ENCODE peak calls at places on chromosomes 2 and 18, in four cellular contexts. X, L, B and T are unnamed samples.

GRCh38 chr2:39838589-39838988 is 59.5 kb upstream of the THUMPD2 start:
- DNase-seq in X (no peak), L (no peak), B (no peak), T (no peak)

GRCh38 chr2:9809448-9810088 is 33.7 kb upstream of the TAF1B start:
- DNase-seq in X (no peak), L (no peak), B (no peak), T (no peak)

GRCh38 chr2:43088148-43089073 is 138.0 kb downstream of the ZFP36L2 start:
- DNase-seq in X (no peak), L (no peak), B (no peak), T (no peak)

GRCh38 chr2:180872256-180872655 is 108.1 kb upstream of the UBE2E3 start:
- DNase-seq in X (no peak), L (no peak), B (no peak), T (no peak)

GRCh38 chr2:207163815-207164747 is 1.7 kb downstream of the KLF7 start:
- DNase-seq in X (peak; percentile 52), L (peak; percentile 86), B (no peak), T (peak; percentile 55)

GRCh38 chr2:8752385-8752784 is 70.5 kb downstream of the ID2 start:
- DNase-seq in X (no peak), L (no peak), B (no peak), T (no peak)

GRCh38 chr2:155364766-155365165 is 666.3 kb downstream of the KCNJ3 start:
- DNase-seq in X (no peak), L (peak; percentile 11), B (no peak), T (no peak)

GRCh38 chr2:189149981-189150380 is 29.6 kb downstream of the COL5A2 start:
- DNase-seq in X (no peak), L (no peak), B (no peak), T (no peak)

GRCh38 chr2:39620067-39620466 is 45.6 kb upstream of the TMEM178A start:
- DNase-seq in X (no peak), L (peak; percentile 79), B (no peak), T (peak; percentile 83)

GRCh38 chr18:23341383-23341782 is 111.7 kb upstream of the RIOK3 start:
- DNase-seq in X (no peak), L (no peak), B (no peak), T (no peak)

GRCh38 chr2:76749858-76750257 is 772.3 kb downstream of the LRRTM4 start:
- DNase-seq in X (no peak), L (no peak), B (no peak), T (no peak)

GRCh38 chr2:929965-930364 is 20.7 kb upstream of the SNTG2 start:
- DNase-seq in X (no peak), L (no peak), B (no peak), T (no peak)

GRCh38 chr2:217922101-217923006 is 80.4 kb downstream of the TNS1 start:
- DNase-seq in X (no peak), L (peak; percentile 82), B (no peak), T (peak; percentile 60)

DNA sequence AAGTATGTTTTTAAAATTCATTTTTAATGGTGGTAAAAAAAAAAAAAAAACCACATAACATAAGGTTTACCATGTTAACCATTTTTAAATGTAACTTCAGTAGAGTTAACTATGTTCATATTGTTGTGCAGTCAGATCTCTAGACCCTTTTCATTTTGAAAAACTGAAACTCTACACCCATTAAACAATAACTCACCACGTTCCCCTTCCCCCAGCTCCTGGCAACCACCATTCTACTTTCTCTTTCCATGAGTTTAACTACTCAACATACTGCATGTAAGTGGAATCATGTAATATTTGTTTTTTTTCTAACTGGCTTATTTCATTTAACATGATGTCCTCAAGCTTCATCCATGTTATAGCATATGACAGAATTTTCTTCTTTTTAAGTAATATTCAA is 90.8 kb downstream of the SPTBN1 start:
- DNase-seq in X (no peak), L (no peak), B (no peak), T (no peak)
- H3K4me1 ChIP-seq in X (peaks cover 43% of the 10 kb centered on the region), L (peaks cover 33% of the 10 kb centered on the region), B (no peaks in the 10 kb centered on the region), T (peaks cover 16% of the 10 kb centered on the region)

DNA sequence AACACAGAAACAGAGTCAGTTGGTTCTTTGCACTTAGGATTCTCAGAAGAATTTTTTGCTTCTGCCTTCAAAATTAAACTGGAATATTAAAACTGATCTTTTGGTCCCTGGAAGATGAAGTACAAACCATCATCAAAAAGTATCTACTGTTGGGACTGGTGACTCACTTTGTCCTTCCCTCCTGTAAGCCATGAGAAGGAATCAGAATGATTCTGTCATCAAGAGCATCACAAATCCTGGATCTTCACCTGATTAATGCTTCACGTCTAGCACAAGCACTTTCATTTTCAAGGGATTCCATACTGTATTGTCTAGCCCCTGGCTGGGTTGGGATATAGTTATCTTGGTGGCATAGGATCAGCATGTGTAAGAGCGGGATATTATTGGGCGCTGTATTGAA is 69.3 kb upstream of the CYP1B1 start:
- DNase-seq in X (no peak), L (no peak), B (no peak), T (no peak)
- H3K4me1 ChIP-seq in X (no peaks in the 10 kb centered on the region), L (no peaks in the 10 kb centered on the region), B (no peaks in the 10 kb centered on the region), T (peaks cover 31% of the 10 kb centered on the region)

DNA sequence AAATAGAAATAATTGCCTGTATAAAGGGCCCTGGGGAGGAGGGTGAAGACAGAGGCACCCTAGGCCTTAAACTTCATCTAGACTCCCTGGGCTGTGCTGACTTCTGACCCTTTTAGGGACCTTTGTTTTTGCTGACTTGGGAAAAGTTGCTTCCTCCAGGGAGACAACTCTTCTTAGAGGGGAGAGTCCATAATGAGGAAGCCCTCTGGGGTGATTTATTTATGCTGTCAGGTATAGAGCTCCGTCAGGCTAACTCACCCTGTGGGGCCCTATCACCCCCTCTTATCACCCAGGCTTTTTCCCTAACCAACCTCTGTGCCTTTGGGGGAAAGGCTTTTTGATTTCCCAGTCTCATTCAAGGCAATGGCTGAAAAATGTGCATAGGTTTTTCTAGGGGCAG is 8.1 kb downstream of the ONECUT2 start:
- DNase-seq in X (no peak), L (no peak), B (no peak), T (no peak)
- H3K4me1 ChIP-seq in X (peaks cover 5% of the 10 kb centered on the region), L (peaks cover 2% of the 10 kb centered on the region), B (no peaks in the 10 kb centered on the region), T (peaks cover 1% of the 10 kb centered on the region)

GRCh38 chr18:63160172-63160995 is 159.2 kb downstream of the BCL2 start:
- DNase-seq in X (no peak), L (no peak), B (peak; percentile 17), T (no peak)
- H3K4me1 ChIP-seq in X (peaks cover 20% of the 10 kb centered on the region), L (peaks cover 11% of the 10 kb centered on the region), B (peaks cover 91% of the 10 kb centered on the region), T (peaks cover 39% of the 10 kb centered on the region)